ENCODE peak calls at places on chromosomes 16 and 17, in five cellular contexts. S is pancreas, I is PC-3, E is GM23338, J is cardiac muscle cell. Y is an unnamed sample. For H3K36me3, the result is how much of the 10 kb centered on the place peaks cover.

GRCh38 chr17:2212328-2212981 is 91.1 kb downstream of the SMG6 start:
- DNase-seq in E (no peak), I (peak), J (no peak), S (no peak), Y (peak)

GRCh38 chr17:58269557-58270291 is 11.0 kb downstream of the MPO start:
- DNase-seq in E (no peak), I (no peak), J (no peak), S (peak), Y (no peak)

GRCh38 chr16:16120382-16121184 is 102.7 kb downstream of the ABCC6 start:
- DNase-seq in I (no peak), J (no peak), E (no peak), S (no peak), Y (no peak)

GRCh38 chr17:79988163-79988971 is 47.3 kb downstream of the TBC1D16 start:
- DNase-seq in S (no peak), E (no peak), J (no peak), I (peak), Y (peak)

GRCh38 chr17:76432712-76433336 is 20.1 kb downstream of the UBE2O start:
- DNase-seq in S (no peak), E (peak), I (peak), J (no peak), Y (peak)

GRCh38 chr16:17520567-17520966 is 49.8 kb upstream of the XYLT1 start:
- DNase-seq in E (no peak), S (no peak), I (no peak), J (no peak), Y (no peak)

GRCh38 chr17:71057938-71058337 is 888.6 kb downstream of the KCNJ2 start:
- DNase-seq in E (no peak), I (no peak), J (no peak), S (no peak), Y (no peak)

GRCh38 chr17:57455063-57455914 is 199.0 kb downstream of the MSI2 start:
- DNase-seq in E (no peak), S (no peak), J (no peak), I (no peak), Y (no peak)

GRCh38 chr16:1790611-1791255 is 2.8 kb downstream of the IGFALS start:
- DNase-seq in S (no peak), E (no peak), I (no peak), J (no peak), Y (no peak)

GRCh38 chr16:67644038-67644437 is 906 bp upstream of the CARMIL2 start:
- DNase-seq in S (no peak), J (no peak), I (no peak), E (no peak), Y (no peak)

GRCh38 chr16:66081967-66082366 is 284.5 kb upstream of the CDH5 start:
- DNase-seq in J (no peak), E (peak), I (peak), S (no peak), Y (peak)

GRCh38 chr16:50213939-50214519 is 52.3 kb upstream of the ADCY7 start:
- DNase-seq in J (peak), S (no peak), I (peak), E (peak), Y (peak)

GRCh38 chr17:57434361-57434760 is 178.0 kb downstream of the MSI2 start:
- DNase-seq in S (no peak), I (no peak), J (no peak), E (no peak), Y (no peak)

GRCh38 chr16:13036600-13036999 is 135.2 kb downstream of the SHISA9 start:
- DNase-seq in J (peak), I (peak), E (peak), S (peak), Y (peak)

GRCh38 chr16:72291121-72291520 is 119.2 kb upstream of the PMFBP1 start:
- DNase-seq in J (no peak), E (peak), I (no peak), S (no peak), Y (no peak)

GRCh38 chr17:40097931-40098845 is 2.2 kb downstream of the NR1D1 start:
- DNase-seq in J (no peak), E (no peak), I (peak), S (peak), Y (peak)

GRCh38 chr17:4780325-4781010 is 5.7 kb downstream of the VMO1 start:
- DNase-seq in I (no peak), E (no peak), J (no peak), S (no peak), Y (no peak)

GRCh38 chr17:20275653-20276052 is 191.7 kb downstream of the LGALS9B start:
- DNase-seq in I (no peak), J (no peak), S (no peak), E (no peak), Y (no peak)

GRCh38 chr17:74390680-74391653 is 23.7 kb downstream of the GPR142 start:
- DNase-seq in J (peak), S (no peak), I (no peak), E (no peak), Y (no peak)

GRCh38 chr17:9839433-9839832 is 13.7 kb downstream of the GLP2R start:
- DNase-seq in I (no peak), J (no peak), S (no peak), E (peak), Y (no peak)

GRCh38 chr17:10292057-10292931 is 80.5 kb downstream of the MYH13 start:
- DNase-seq in E (peak), I (peak), S (no peak), J (peak), Y (peak)

GRCh38 chr17:56912105-56912999 is 1.5 kb downstream of the TRIM25 start:
- DNase-seq in J (no peak), S (no peak), I (peak), E (no peak), Y (no peak)

GRCh38 chr17:74274060-74274702 is at the start of gene DNAI2:
- DNase-seq in I (no peak), E (peak), J (peak), S (no peak), Y (no peak)

GRCh38 chr16:11160676-11161115 is 95.3 kb downstream of the SOCS1 start:
- DNase-seq in E (no peak), J (no peak), I (no peak), S (no peak), Y (no peak)

GRCh38 chr17:36923814-36924221 is 13.5 kb upstream of the LHX1 start:
- DNase-seq in S (no peak), E (no peak), J (no peak), I (peak), Y (peak)

GRCh38 chr17:34182036-34182803 is 72.9 kb upstream of the CCL2 start:
- DNase-seq in E (no peak), J (no peak), I (no peak), S (no peak), Y (no peak)

GRCh38 chr17:81396722-81397313 is 1.6 kb downstream of the BAHCC1 start:
- DNase-seq in J (no peak), E (peak), I (peak), S (peak), Y (no peak)

DNA sequence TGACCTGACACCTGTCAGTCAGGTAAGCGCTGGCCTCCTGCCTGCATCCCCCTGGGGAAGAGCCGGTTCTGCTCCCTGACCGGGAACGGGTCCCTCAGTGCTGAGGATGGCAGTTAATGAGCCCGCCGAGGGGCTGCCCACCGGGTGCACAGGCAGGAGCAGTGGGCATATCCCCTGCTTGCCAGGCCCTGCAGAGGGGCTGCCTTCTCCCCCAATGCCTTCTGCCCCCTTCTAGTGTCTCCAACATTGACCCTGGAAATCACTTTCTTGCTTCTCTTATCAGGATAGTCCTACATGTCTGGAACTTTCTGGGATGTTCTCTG is 388.5 kb downstream of the SEC14L1 start:
- DNase-seq in I (no peak), J (no peak), S (no peak), E (no peak), Y (no peak)
- H3K4me3 ChIP-seq in I (no peak), J (no peak), S (no peak), E (peak), Y (no peak)

GRCh38 chr17:44492706-44493272 is 10.4 kb downstream of the GPATCH8 start:
- DNase-seq in S (no peak), I (no peak), E (no peak), J (no peak), Y (no peak)

GRCh38 chr17:44489581-44489980 is 13.6 kb downstream of the GPATCH8 start:
- DNase-seq in I (no peak), S (no peak), J (no peak), E (no peak), Y (no peak)

GRCh38 chr17:44496815-44497214 is 6.4 kb downstream of the GPATCH8 start:
- DNase-seq in S (no peak), I (no peak), J (no peak), E (no peak), Y (no peak)

DNA sequence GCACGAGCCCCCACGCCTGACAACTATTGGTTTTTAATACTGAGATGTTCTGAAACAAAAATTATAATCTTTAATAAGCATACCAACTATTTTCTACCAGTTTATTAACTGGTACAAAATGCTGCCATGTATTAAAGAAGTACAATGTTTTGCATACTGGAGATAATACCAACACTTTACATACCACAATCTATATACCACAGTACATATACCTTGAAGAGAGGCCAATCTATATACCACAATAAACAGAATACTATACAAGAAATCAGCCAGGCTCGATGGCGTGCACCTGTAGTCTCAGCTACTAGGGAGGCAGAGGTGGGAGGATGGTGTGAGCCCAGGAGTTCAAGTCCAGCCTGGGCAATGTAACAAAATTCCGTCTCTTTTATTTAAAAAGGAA is 9.9 kb downstream of the GPATCH8 start:
- DNase-seq in I (no peak), S (no peak), E (no peak), J (no peak), Y (no peak)
- TF ChIP-seq CTCF in I (no peak), S (no peak), E (no peak), J (no peak), Y (no peak)

GRCh38 chr17:46190763-46191162 is 2.5 kb downstream of the KANSL1 start:
- DNase-seq in J (no peak), E (no peak), S (no peak), I (peak), Y (peak)
- H3K36me3 ChIP-seq in J (under half), E (under half), S (under half), I (under half), Y (under half)

DNA sequence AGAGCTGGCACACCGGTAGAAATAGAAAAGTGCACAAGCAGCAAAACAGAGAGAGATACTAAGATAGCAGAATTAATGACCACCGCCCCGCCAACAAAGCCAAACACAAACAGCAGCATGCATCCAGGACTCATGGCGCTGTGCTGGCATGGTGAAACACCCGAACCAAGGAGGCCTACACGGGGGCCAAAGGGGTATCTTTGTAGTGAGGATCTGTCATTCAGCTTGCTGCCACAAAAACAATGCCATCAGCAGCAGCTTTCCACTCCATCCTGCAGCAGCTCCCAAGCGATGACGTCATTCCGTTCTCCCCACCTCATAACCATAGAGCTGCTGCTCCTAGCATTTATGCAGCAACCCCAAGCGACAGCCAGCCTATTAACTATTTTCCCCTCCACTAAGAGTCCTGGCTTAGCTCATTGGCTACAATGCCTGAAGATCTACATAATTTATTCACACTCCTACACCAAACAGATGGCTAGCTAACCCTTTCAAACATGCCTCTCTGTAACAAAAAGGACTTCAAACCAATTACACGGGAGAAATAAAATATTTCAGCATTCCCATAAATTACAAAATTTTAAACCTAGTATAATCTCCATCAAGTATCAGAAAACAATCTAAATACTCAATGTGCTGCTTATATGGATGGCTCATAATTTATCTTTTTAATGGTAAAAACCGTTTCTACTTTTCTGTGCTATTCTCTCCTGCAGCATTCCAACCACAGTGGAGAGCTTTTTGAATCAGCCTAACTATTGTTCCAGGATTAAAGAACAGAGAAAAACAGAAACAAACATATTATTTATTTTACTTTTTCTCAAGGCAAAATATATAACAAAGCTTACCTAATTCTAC is 73.9 kb downstream of the SPAG9 start:
- DNase-seq in J (peak), I (no peak), S (no peak), E (peak), Y (peak)
- H3K4me3 ChIP-seq in J (peak), I (no peak), S (no peak), E (peak), Y (no peak)

DNA sequence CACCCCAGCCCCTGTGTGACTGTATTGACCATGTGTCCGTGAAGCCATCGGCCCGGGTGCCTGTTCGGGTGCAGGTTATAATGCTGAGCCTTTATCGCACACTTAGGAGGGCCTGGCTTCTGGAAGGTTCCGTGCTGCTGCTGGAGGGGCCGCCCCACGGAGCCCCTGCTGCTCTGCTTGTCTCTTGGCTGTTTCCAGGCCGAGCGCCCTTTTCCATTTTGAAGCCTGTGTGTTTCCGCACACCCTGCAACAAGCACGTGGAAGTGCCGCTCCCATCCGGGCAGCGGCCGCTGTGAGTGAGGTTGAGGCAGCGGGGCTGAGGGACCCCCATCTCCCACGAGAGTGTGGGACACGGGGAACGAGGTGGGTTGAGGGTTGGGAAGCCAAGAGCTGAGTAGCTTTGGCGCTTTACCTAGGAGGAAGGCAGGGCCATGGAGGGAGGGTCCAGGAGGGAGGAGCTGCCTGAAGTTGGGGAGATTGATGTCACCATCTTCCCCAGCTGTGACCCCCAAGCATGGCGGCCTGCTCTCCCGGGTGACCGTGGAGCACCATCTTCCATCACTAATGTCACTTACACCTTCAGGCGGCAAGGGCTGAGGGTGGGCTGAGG is 200.1 kb upstream of the GSE1 start:
- DNase-seq in E (no peak), J (no peak), S (peak), I (no peak), Y (no peak)
- TF ChIP-seq CTCF in E (no peak), J (no peak), S (no peak), I (no peak), Y (no peak)

GRCh38 chr16:81581107-81581506 is 136.5 kb downstream of the CMIP start:
- DNase-seq in I (peak), E (no peak), J (no peak), S (no peak), Y (peak)

GRCh38 chr16:81575834-81576233 is 131.2 kb downstream of the CMIP start:
- DNase-seq in E (no peak), I (no peak), J (no peak), S (no peak), Y (no peak)

GRCh38 chr16:81578015-81578554 is 133.5 kb downstream of the CMIP start:
- DNase-seq in E (no peak), I (no peak), J (no peak), S (no peak), Y (no peak)

GRCh38 chr16:81576696-81577095 is 132.1 kb downstream of the CMIP start:
- DNase-seq in S (no peak), J (no peak), E (no peak), I (no peak), Y (no peak)

GRCh38 chr16:81578636-81579413 is 134.2 kb downstream of the CMIP start:
- DNase-seq in E (no peak), I (no peak), S (no peak), J (no peak), Y (no peak)
- H3K36me3 ChIP-seq in E (under half), I (under half), S (under half), J (under half), Y (under half)

DNA sequence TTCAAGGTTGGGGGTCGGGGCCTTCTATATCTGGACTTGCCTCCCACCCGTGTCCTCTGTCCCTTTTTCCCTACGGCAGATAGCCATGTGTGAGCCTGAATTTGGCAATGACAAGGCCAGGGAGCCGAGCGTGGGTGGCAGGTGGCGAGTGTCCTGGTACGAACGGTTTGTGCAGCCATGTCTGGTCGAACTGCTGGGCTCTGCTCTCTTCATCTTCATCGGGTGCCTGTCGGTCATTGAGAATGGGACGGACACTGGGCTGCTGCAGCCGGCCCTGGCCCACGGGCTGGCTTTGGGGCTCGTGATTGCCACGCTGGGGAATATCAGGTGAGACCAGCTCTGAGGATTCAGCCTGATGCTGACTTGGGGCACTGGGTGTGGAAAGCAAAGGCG is 368 bp downstream of the AQP8 start:
- DNase-seq in E (no peak), I (no peak), S (peak), J (no peak), Y (no peak)
- H3K4me3 ChIP-seq in E (no peak), I (no peak), S (peak), J (no peak), Y (no peak)

GRCh38 chr17:54381482-54381881 is 519.2 kb upstream of the TOM1L1 start:
- DNase-seq in J (no peak), S (no peak), E (no peak), I (no peak), Y (no peak)
- TF ChIP-seq CTCF in J (no peak), S (no peak), E (no peak), I (no peak), Y (no peak)

GRCh38 chr16:47660540-47660939 is 199.4 kb downstream of the PHKB start:
- DNase-seq in E (peak), J (no peak), S (no peak), I (no peak), Y (no peak)

GRCh38 chr16:47657032-47657431 is 195.9 kb downstream of the PHKB start:
- DNase-seq in S (no peak), I (no peak), J (no peak), E (no peak), Y (no peak)

DNA sequence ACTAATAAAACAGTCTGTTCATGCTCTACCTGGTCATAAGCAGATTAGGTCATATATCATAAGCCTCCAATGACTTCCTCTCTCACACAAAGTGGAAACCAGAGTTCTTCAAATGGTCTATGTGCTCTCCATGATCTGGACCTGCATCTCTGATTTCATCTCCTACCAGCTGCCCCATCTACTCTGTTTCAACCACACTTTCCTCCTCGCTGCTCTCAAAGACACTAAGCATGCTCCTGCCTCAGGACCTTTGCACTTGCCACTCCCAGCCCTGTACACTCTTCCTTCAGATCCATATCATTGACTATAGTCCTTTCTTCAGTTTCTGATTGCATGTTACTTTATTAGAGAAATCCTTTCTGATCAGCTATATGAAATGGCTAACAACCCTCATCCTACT is 196.8 kb downstream of the PHKB start:
- DNase-seq in I (no peak), E (no peak), J (no peak), S (no peak), Y (no peak)
- H3K36me3 ChIP-seq in I (under half), E (under half), J (under half), S (under half), Y (under half)